ENCODE peak calls at places on chromosomes 16 and 17, in ten cellular contexts. One of them, this sample, is unnamed.

GRCh38 chr16:72050769-72051464 is 3.4 kb upstream of the HP start:
- DNase-seq in neural progenitor cell: no peak
- DNase-seq in stimulated activated CD4-positive, alpha-beta T cell treated with anti-CD3 and anti-CD28 coated beads, Interleukin-15, amount 100 ng/mL, for 24 hours: no peak
- DNase-seq in T-cell: no peak
- DNase-seq in adrenal gland: no peak
- DNase-seq in HT1080: no peak
- DNase-seq in Caki2: no peak
- DNase-seq in ACHN: no peak
- DNase-seq in effector memory CD8-positive, alpha-beta T cell: no peak
- DNase-seq in NCI-H1092: no peak
- DNase-seq in this sample: no peak

GRCh38 chr17:83201206-83202001 is 122.0 kb downstream of the METRNL start:
- DNase-seq in neural progenitor cell: no peak
- DNase-seq in stimulated activated CD4-positive, alpha-beta T cell treated with anti-CD3 and anti-CD28 coated beads, Interleukin-15, amount 100 ng/mL, for 24 hours: no peak
- DNase-seq in T-cell: no peak
- DNase-seq in adrenal gland: no peak
- DNase-seq in HT1080: no peak
- DNase-seq in Caki2: no peak
- DNase-seq in ACHN: no peak
- DNase-seq in effector memory CD8-positive, alpha-beta T cell: no peak
- DNase-seq in NCI-H1092: no peak
- DNase-seq in this sample: no peak

GRCh38 chr17:44191389-44191788 is 4.6 kb downstream of the TMUB2 start:
- DNase-seq in neural progenitor cell: no peak
- DNase-seq in stimulated activated CD4-positive, alpha-beta T cell treated with anti-CD3 and anti-CD28 coated beads, Interleukin-15, amount 100 ng/mL, for 24 hours: no peak
- DNase-seq in T-cell: no peak
- DNase-seq in adrenal gland: no peak
- DNase-seq in HT1080: no peak
- DNase-seq in Caki2: no peak
- DNase-seq in ACHN: no peak
- DNase-seq in effector memory CD8-positive, alpha-beta T cell: no peak
- DNase-seq in NCI-H1092: no peak
- DNase-seq in this sample: no peak

GRCh38 chr16:58814348-58814801 is 80.3 kb upstream of the GOT2 start:
- DNase-seq in neural progenitor cell: peak; percentile 74
- DNase-seq in stimulated activated CD4-positive, alpha-beta T cell treated with anti-CD3 and anti-CD28 coated beads, Interleukin-15, amount 100 ng/mL, for 24 hours: peak; percentile 47
- DNase-seq in T-cell: peak; percentile 5
- DNase-seq in adrenal gland: peak; percentile 40
- DNase-seq in HT1080: peak; percentile 32
- DNase-seq in Caki2: peak; percentile 37
- DNase-seq in ACHN: peak; percentile 44
- DNase-seq in effector memory CD8-positive, alpha-beta T cell: peak; percentile 10
- DNase-seq in NCI-H1092: no peak
- DNase-seq in this sample: peak; percentile 70

GRCh38 chr17:27481327-27481726 is 25.1 kb downstream of the KSR1 start:
- DNase-seq in neural progenitor cell: no peak
- DNase-seq in stimulated activated CD4-positive, alpha-beta T cell treated with anti-CD3 and anti-CD28 coated beads, Interleukin-15, amount 100 ng/mL, for 24 hours: peak; percentile 48
- DNase-seq in T-cell: peak; percentile 51
- DNase-seq in adrenal gland: no peak
- DNase-seq in HT1080: no peak
- DNase-seq in Caki2: no peak
- DNase-seq in ACHN: no peak
- DNase-seq in effector memory CD8-positive, alpha-beta T cell: peak; percentile 46
- DNase-seq in NCI-H1092: no peak
- DNase-seq in this sample: no peak

GRCh38 chr17:34556384-34556783 is 23.0 kb upstream of the TMEM132E start:
- DNase-seq in neural progenitor cell: peak; percentile 81
- DNase-seq in stimulated activated CD4-positive, alpha-beta T cell treated with anti-CD3 and anti-CD28 coated beads, Interleukin-15, amount 100 ng/mL, for 24 hours: no peak
- DNase-seq in T-cell: no peak
- DNase-seq in adrenal gland: no peak
- DNase-seq in HT1080: no peak
- DNase-seq in Caki2: peak; percentile 30
- DNase-seq in ACHN: peak; percentile 33
- DNase-seq in effector memory CD8-positive, alpha-beta T cell: no peak
- DNase-seq in NCI-H1092: no peak
- DNase-seq in this sample: no peak

GRCh38 chr16:88830783-88831182 is 19.1 kb upstream of the APRT start:
- DNase-seq in neural progenitor cell: no peak
- DNase-seq in stimulated activated CD4-positive, alpha-beta T cell treated with anti-CD3 and anti-CD28 coated beads, Interleukin-15, amount 100 ng/mL, for 24 hours: no peak
- DNase-seq in T-cell: no peak
- DNase-seq in adrenal gland: no peak
- DNase-seq in HT1080: no peak
- DNase-seq in Caki2: no peak
- DNase-seq in ACHN: no peak
- DNase-seq in effector memory CD8-positive, alpha-beta T cell: no peak
- DNase-seq in NCI-H1092: no peak
- DNase-seq in this sample: no peak

GRCh38 chr17:57407287-57408063 is 151.2 kb downstream of the MSI2 start:
- DNase-seq in neural progenitor cell: peak; percentile 47
- DNase-seq in stimulated activated CD4-positive, alpha-beta T cell treated with anti-CD3 and anti-CD28 coated beads, Interleukin-15, amount 100 ng/mL, for 24 hours: no peak
- DNase-seq in T-cell: no peak
- DNase-seq in adrenal gland: no peak
- DNase-seq in HT1080: no peak
- DNase-seq in Caki2: peak; percentile 80
- DNase-seq in ACHN: no peak
- DNase-seq in effector memory CD8-positive, alpha-beta T cell: no peak
- DNase-seq in NCI-H1092: peak; percentile 19
- DNase-seq in this sample: no peak

GRCh38 chr17:5544115-5544514 is 40.2 kb downstream of the NLRP1 start:
- DNase-seq in neural progenitor cell: no peak
- DNase-seq in stimulated activated CD4-positive, alpha-beta T cell treated with anti-CD3 and anti-CD28 coated beads, Interleukin-15, amount 100 ng/mL, for 24 hours: no peak
- DNase-seq in T-cell: no peak
- DNase-seq in adrenal gland: no peak
- DNase-seq in HT1080: no peak
- DNase-seq in Caki2: no peak
- DNase-seq in ACHN: no peak
- DNase-seq in effector memory CD8-positive, alpha-beta T cell: no peak
- DNase-seq in NCI-H1092: no peak
- DNase-seq in this sample: no peak

GRCh38 chr16:88430524-88431446 is 22.3 kb upstream of the ZFPM1 start:
- DNase-seq in neural progenitor cell: no peak
- DNase-seq in stimulated activated CD4-positive, alpha-beta T cell treated with anti-CD3 and anti-CD28 coated beads, Interleukin-15, amount 100 ng/mL, for 24 hours: peak; percentile 59
- DNase-seq in T-cell: peak; percentile 24
- DNase-seq in adrenal gland: no peak
- DNase-seq in HT1080: no peak
- DNase-seq in Caki2: no peak
- DNase-seq in ACHN: no peak
- DNase-seq in effector memory CD8-positive, alpha-beta T cell: peak; percentile 50
- DNase-seq in NCI-H1092: no peak
- DNase-seq in this sample: no peak

GRCh38 chr17:8894673-8895578 is 27.5 kb upstream of the PIK3R6 start:
- DNase-seq in neural progenitor cell: peak; percentile 75
- DNase-seq in stimulated activated CD4-positive, alpha-beta T cell treated with anti-CD3 and anti-CD28 coated beads, Interleukin-15, amount 100 ng/mL, for 24 hours: peak; percentile 60
- DNase-seq in T-cell: peak; percentile 41
- DNase-seq in adrenal gland: peak; percentile 50
- DNase-seq in HT1080: peak; percentile 60
- DNase-seq in Caki2: peak; percentile 21
- DNase-seq in ACHN: peak; percentile 56
- DNase-seq in effector memory CD8-positive, alpha-beta T cell: peak; percentile 37
- DNase-seq in NCI-H1092: no peak
- DNase-seq in this sample: peak; percentile 73

GRCh38 chr17:70169707-70170597 is 620 bp downstream of the KCNJ2 start:
- DNase-seq in neural progenitor cell: no peak
- DNase-seq in stimulated activated CD4-positive, alpha-beta T cell treated with anti-CD3 and anti-CD28 coated beads, Interleukin-15, amount 100 ng/mL, for 24 hours: no peak
- DNase-seq in T-cell: no peak
- DNase-seq in adrenal gland: peak; percentile 19
- DNase-seq in HT1080: peak; percentile 21
- DNase-seq in Caki2: peak; percentile 26
- DNase-seq in ACHN: peak; percentile 46
- DNase-seq in effector memory CD8-positive, alpha-beta T cell: no peak
- DNase-seq in NCI-H1092: no peak
- DNase-seq in this sample: no peak

GRCh38 chr17:77540975-77541374 is 400.2 kb downstream of the SEC14L1 start:
- DNase-seq in neural progenitor cell: peak; percentile 71
- DNase-seq in stimulated activated CD4-positive, alpha-beta T cell treated with anti-CD3 and anti-CD28 coated beads, Interleukin-15, amount 100 ng/mL, for 24 hours: no peak
- DNase-seq in T-cell: no peak
- DNase-seq in adrenal gland: no peak
- DNase-seq in HT1080: no peak
- DNase-seq in Caki2: no peak
- DNase-seq in ACHN: no peak
- DNase-seq in effector memory CD8-positive, alpha-beta T cell: no peak
- DNase-seq in NCI-H1092: no peak
- DNase-seq in this sample: no peak

GRCh38 chr17:19977360-19978205 is at the start of gene AKAP10:
- DNase-seq in neural progenitor cell: peak; percentile 93
- DNase-seq in stimulated activated CD4-positive, alpha-beta T cell treated with anti-CD3 and anti-CD28 coated beads, Interleukin-15, amount 100 ng/mL, for 24 hours: peak; percentile 98
- DNase-seq in T-cell: peak; percentile 89
- DNase-seq in adrenal gland: peak; percentile 95
- DNase-seq in HT1080: peak; percentile 79
- DNase-seq in Caki2: peak; percentile 74
- DNase-seq in ACHN: peak; percentile 87
- DNase-seq in effector memory CD8-positive, alpha-beta T cell: peak; percentile 90
- DNase-seq in NCI-H1092: peak; percentile 66
- DNase-seq in this sample: peak; percentile 99

GRCh38 chr17:72166040-72166439 is 45.2 kb downstream of the SOX9 start:
- DNase-seq in neural progenitor cell: peak; percentile 4
- DNase-seq in stimulated activated CD4-positive, alpha-beta T cell treated with anti-CD3 and anti-CD28 coated beads, Interleukin-15, amount 100 ng/mL, for 24 hours: no peak
- DNase-seq in T-cell: no peak
- DNase-seq in adrenal gland: peak; percentile 17
- DNase-seq in HT1080: no peak
- DNase-seq in Caki2: no peak
- DNase-seq in ACHN: no peak
- DNase-seq in effector memory CD8-positive, alpha-beta T cell: no peak
- DNase-seq in NCI-H1092: no peak
- DNase-seq in this sample: no peak

GRCh38 chr17:57312242-57312641 is 55.9 kb downstream of the MSI2 start:
- DNase-seq in neural progenitor cell: no peak
- DNase-seq in stimulated activated CD4-positive, alpha-beta T cell treated with anti-CD3 and anti-CD28 coated beads, Interleukin-15, amount 100 ng/mL, for 24 hours: no peak
- DNase-seq in T-cell: no peak
- DNase-seq in adrenal gland: no peak
- DNase-seq in HT1080: no peak
- DNase-seq in Caki2: no peak
- DNase-seq in ACHN: no peak
- DNase-seq in effector memory CD8-positive, alpha-beta T cell: no peak
- DNase-seq in NCI-H1092: no peak
- DNase-seq in this sample: no peak

GRCh38 chr16:88359008-88359407 is 23.8 kb upstream of the ZNF469 start:
- DNase-seq in neural progenitor cell: no peak
- DNase-seq in stimulated activated CD4-positive, alpha-beta T cell treated with anti-CD3 and anti-CD28 coated beads, Interleukin-15, amount 100 ng/mL, for 24 hours: no peak
- DNase-seq in T-cell: no peak
- DNase-seq in adrenal gland: no peak
- DNase-seq in HT1080: no peak
- DNase-seq in Caki2: no peak
- DNase-seq in ACHN: no peak
- DNase-seq in effector memory CD8-positive, alpha-beta T cell: no peak
- DNase-seq in NCI-H1092: no peak
- DNase-seq in this sample: peak; percentile 22

GRCh38 chr16:1786242-1787055 is 3.7 kb downstream of the NUBP2 start:
- DNase-seq in neural progenitor cell: no peak
- DNase-seq in stimulated activated CD4-positive, alpha-beta T cell treated with anti-CD3 and anti-CD28 coated beads, Interleukin-15, amount 100 ng/mL, for 24 hours: peak; percentile 1
- DNase-seq in T-cell: no peak
- DNase-seq in adrenal gland: peak; percentile 11
- DNase-seq in HT1080: no peak
- DNase-seq in Caki2: no peak
- DNase-seq in ACHN: no peak
- DNase-seq in effector memory CD8-positive, alpha-beta T cell: no peak
- DNase-seq in NCI-H1092: no peak
- DNase-seq in this sample: no peak